ENCODE peak calls at places on chromosomes 12 and 14, in eight cellular contexts. J, Z, T, R, F, L, C and U are unnamed samples.

GRCh38 chr14:104926619-104927431 is 2.1 kb downstream of the PLD4 start:
- ATAC-seq in J (no peak), Z (peak), T (no peak), R (no peak), F (no peak), L (no peak), C (peak), U (no peak)

GRCh38 chr14:52267501-52268190 is at the start of gene PTGDR:
- ATAC-seq in J (peak), Z (peak), T (peak), R (peak), F (peak), L (peak), C (no peak), U (peak)

GRCh38 chr12:53223391-53224267 is 8.4 kb downstream of the RARG start:
- ATAC-seq in J (no peak), Z (no peak), T (no peak), R (no peak), F (no peak), L (no peak), C (no peak), U (no peak)

GRCh38 chr12:51976376-51977160 is 25.1 kb downstream of the ACVR1B start:
- ATAC-seq in J (no peak), Z (no peak), T (no peak), R (peak), F (no peak), L (no peak), C (no peak), U (no peak)

GRCh38 chr12:93626160-93626559 is 51.0 kb upstream of the CRADD start:
- ATAC-seq in J (no peak), Z (no peak), T (no peak), R (no peak), F (no peak), L (no peak), C (no peak), U (no peak)

GRCh38 chr14:44113769-44114730 is 393.0 kb downstream of the FSCB start:
- ATAC-seq in J (no peak), Z (no peak), T (no peak), R (no peak), F (no peak), L (no peak), C (no peak), U (no peak)

GRCh38 chr12:6396031-6396430 is 12.1 kb downstream of the LTBR start:
- ATAC-seq in J (no peak), Z (no peak), T (no peak), R (no peak), F (no peak), L (no peak), C (no peak), U (no peak)

GRCh38 chr14:88228519-88229236 is 94.4 kb downstream of the KCNK10 start:
- ATAC-seq in J (no peak), Z (peak), T (no peak), R (no peak), F (no peak), L (no peak), C (no peak), U (no peak)

GRCh38 chr14:31893156-31893813 is 183.8 kb upstream of the ARHGAP5 start:
- ATAC-seq in J (no peak), Z (no peak), T (peak), R (no peak), F (no peak), L (peak), C (no peak), U (no peak)

GRCh38 chr14:94582199-94582750 is 1.0 kb downstream of the SERPINA5 start:
- ATAC-seq in J (no peak), Z (no peak), T (peak), R (no peak), F (no peak), L (no peak), C (no peak), U (peak)

GRCh38 chr14:104184911-104185499 is 46.6 kb downstream of the KIF26A start:
- ATAC-seq in J (no peak), Z (no peak), T (peak), R (no peak), F (no peak), L (peak), C (no peak), U (no peak)

GRCh38 chr12:96902076-96902475 is 5.0 kb upstream of the NEDD1 start:
- ATAC-seq in J (no peak), Z (no peak), T (no peak), R (no peak), F (no peak), L (no peak), C (peak), U (no peak)

GRCh38 chr14:52115286-52115685 is 46.4 kb upstream of the NID2 start:
- ATAC-seq in J (no peak), Z (no peak), T (no peak), R (no peak), F (no peak), L (no peak), C (no peak), U (no peak)

GRCh38 chr12:6977653-6978052 is 6.9 kb downstream of the EMG1 start:
- ATAC-seq in J (no peak), Z (no peak), T (no peak), R (no peak), F (no peak), L (no peak), C (peak), U (no peak)

GRCh38 chr12:75969768-75970167 is 61.8 kb downstream of the PHLDA1 start:
- ATAC-seq in J (no peak), Z (no peak), T (peak), R (peak), F (no peak), L (no peak), C (no peak), U (peak)

GRCh38 chr14:50998612-50999011 is 54.3 kb upstream of the PYGL start:
- ATAC-seq in J (no peak), Z (no peak), T (no peak), R (no peak), F (no peak), L (no peak), C (no peak), U (no peak)

GRCh38 chr14:68734231-68734732 is 58.6 kb downstream of the ZFP36L1 start:
- ATAC-seq in J (peak), Z (peak), T (no peak), R (peak), F (peak), L (peak), C (no peak), U (no peak)

GRCh38 chr12:117516034-117516433 is 154.6 kb upstream of the NOS1 start:
- ATAC-seq in J (no peak), Z (no peak), T (no peak), R (no peak), F (no peak), L (no peak), C (no peak), U (no peak)

GRCh38 chr12:114700392-114701103 is 16.6 kb upstream of the TBX3 start:
- ATAC-seq in J (no peak), Z (no peak), T (no peak), R (no peak), F (no peak), L (no peak), C (no peak), U (no peak)

GRCh38 chr12:122060069-122060468 is 18.5 kb upstream of the MLXIP start:
- ATAC-seq in J (no peak), Z (no peak), T (no peak), R (no peak), F (no peak), L (no peak), C (no peak), U (no peak)

GRCh38 chr12:68623059-68623458 is 12.4 kb downstream of the RAP1B start:
- ATAC-seq in J (no peak), Z (no peak), T (no peak), R (no peak), F (no peak), L (no peak), C (no peak), U (no peak)

GRCh38 chr14:103854017-103854808 is 6.8 kb upstream of the PPP1R13B start:
- ATAC-seq in J (no peak), Z (no peak), T (no peak), R (no peak), F (no peak), L (no peak), C (no peak), U (no peak)

GRCh38 chr12:120249875-120250795 is 15.4 kb downstream of the PXN start:
- ATAC-seq in J (peak), Z (peak), T (peak), R (peak), F (no peak), L (peak), C (no peak), U (peak)

GRCh38 chr12:39866135-39866534 is 239.7 kb downstream of the SLC2A13 start:
- ATAC-seq in J (no peak), Z (no peak), T (no peak), R (no peak), F (no peak), L (no peak), C (no peak), U (no peak)

GRCh38 chr14:28653521-28653920 is 113.1 kb upstream of the FOXG1 start:
- ATAC-seq in J (no peak), Z (no peak), T (no peak), R (no peak), F (no peak), L (no peak), C (no peak), U (no peak)

GRCh38 chr12:58593557-58594304 is 326.6 kb downstream of the LRIG3 start:
- ATAC-seq in J (no peak), Z (no peak), T (no peak), R (no peak), F (no peak), L (no peak), C (peak), U (no peak)

GRCh38 chr14:89486961-89487360 is 69.9 kb upstream of the FOXN3 start:
- ATAC-seq in J (no peak), Z (no peak), T (peak), R (no peak), F (no peak), L (no peak), C (no peak), U (peak)

GRCh38 chr14:101561145-101561896 is at the start of gene DIO3:
- ATAC-seq in J (no peak), Z (no peak), T (no peak), R (no peak), F (no peak), L (no peak), C (peak), U (no peak)

GRCh38 chr12:26846419-26846818 is 13.4 kb upstream of the ITPR2 start:
- ATAC-seq in J (no peak), Z (no peak), T (no peak), R (peak), F (no peak), L (no peak), C (no peak), U (no peak)

GRCh38 chr12:116561181-116561821 is 2.1 kb downstream of the MAP1LC3B2 start:
- ATAC-seq in J (no peak), Z (no peak), T (no peak), R (no peak), F (no peak), L (no peak), C (no peak), U (no peak)